ENCODE peak calls at places on chromosome 14, in ten cellular contexts. One of them, this sample, is unnamed.

GRCh38 chr14:63685401-63685800 is 42.5 kb downstream of the SGPP1 start:
- DNase-seq in stomach: no peak
- DNase-seq in K562: no peak
- DNase-seq in prostate gland: no peak
- DNase-seq in spleen: no peak
- DNase-seq in HCT116: no peak
- DNase-seq in breast epithelium: no peak
- DNase-seq in HepG2: no peak
- DNase-seq in endothelial cell of umbilical vein: no peak
- DNase-seq in suprapubic skin: no peak
- DNase-seq in this sample: no peak

GRCh38 chr14:75323571-75323970 is 44.9 kb downstream of the FOS start:
- DNase-seq in breast epithelium: no peak
- DNase-seq in stomach: no peak
- DNase-seq in spleen: no peak
- DNase-seq in HepG2: no peak
- DNase-seq in suprapubic skin: no peak
- DNase-seq in HCT116: no peak
- DNase-seq in K562: no peak
- DNase-seq in prostate gland: no peak
- DNase-seq in endothelial cell of umbilical vein: no peak
- DNase-seq in this sample: no peak

GRCh38 chr14:44163946-44164345 is 343.1 kb downstream of the FSCB start:
- DNase-seq in HepG2: no peak
- DNase-seq in spleen: no peak
- DNase-seq in HCT116: no peak
- DNase-seq in breast epithelium: no peak
- DNase-seq in prostate gland: no peak
- DNase-seq in stomach: no peak
- DNase-seq in K562: no peak
- DNase-seq in suprapubic skin: no peak
- DNase-seq in endothelial cell of umbilical vein: no peak
- DNase-seq in this sample: no peak

GRCh38 chr14:71582705-71583104 is 349.5 kb upstream of the RGS6 start:
- DNase-seq in HepG2: no peak
- DNase-seq in K562: no peak
- DNase-seq in stomach: no peak
- DNase-seq in prostate gland: no peak
- DNase-seq in suprapubic skin: no peak
- DNase-seq in spleen: no peak
- DNase-seq in HCT116: no peak
- DNase-seq in breast epithelium: no peak
- DNase-seq in endothelial cell of umbilical vein: no peak
- DNase-seq in this sample: no peak

GRCh38 chr14:22898302-22898894 is 15.4 kb downstream of the REM2 start:
- DNase-seq in K562: no peak
- DNase-seq in breast epithelium: no peak
- DNase-seq in HCT116: no peak
- DNase-seq in spleen: no peak
- DNase-seq in suprapubic skin: no peak
- DNase-seq in endothelial cell of umbilical vein: no peak
- DNase-seq in prostate gland: no peak
- DNase-seq in stomach: no peak
- DNase-seq in HepG2: no peak
- DNase-seq in this sample: no peak

GRCh38 chr14:36702484-36702883 is 40.8 kb downstream of the PAX9 start:
- DNase-seq in breast epithelium: no peak
- DNase-seq in HCT116: no peak
- DNase-seq in K562: no peak
- DNase-seq in stomach: no peak
- DNase-seq in endothelial cell of umbilical vein: no peak
- DNase-seq in spleen: no peak
- DNase-seq in prostate gland: no peak
- DNase-seq in HepG2: no peak
- DNase-seq in suprapubic skin: no peak
- DNase-seq in this sample: no peak

GRCh38 chr14:30496852-30497251 is 62.1 kb upstream of the G2E3 start:
- DNase-seq in spleen: no peak
- DNase-seq in prostate gland: no peak
- DNase-seq in breast epithelium: no peak
- DNase-seq in endothelial cell of umbilical vein: no peak
- DNase-seq in stomach: no peak
- DNase-seq in suprapubic skin: no peak
- DNase-seq in HCT116: no peak
- DNase-seq in HepG2: no peak
- DNase-seq in K562: no peak
- DNase-seq in this sample: no peak

GRCh38 chr14:59126714-59127436 is 61.6 kb upstream of the DAAM1 start:
- DNase-seq in stomach: no peak
- DNase-seq in K562: peak; percentile 36
- DNase-seq in suprapubic skin: no peak
- DNase-seq in HCT116: peak; percentile 61
- DNase-seq in endothelial cell of umbilical vein: peak; percentile 64
- DNase-seq in breast epithelium: peak; percentile 22
- DNase-seq in HepG2: peak; percentile 61
- DNase-seq in prostate gland: peak; percentile 33
- DNase-seq in spleen: no peak
- DNase-seq in this sample: no peak

GRCh38 chr14:56581041-56581727 is 1.6 kb downstream of the TMEM260 start:
- DNase-seq in HepG2: no peak
- DNase-seq in suprapubic skin: no peak
- DNase-seq in spleen: no peak
- DNase-seq in HCT116: no peak
- DNase-seq in endothelial cell of umbilical vein: no peak
- DNase-seq in stomach: no peak
- DNase-seq in breast epithelium: no peak
- DNase-seq in K562: no peak
- DNase-seq in prostate gland: no peak
- DNase-seq in this sample: no peak

GRCh38 chr14:57275023-57275664 is 6.4 kb downstream of the AP5M1 start:
- DNase-seq in HepG2: no peak
- DNase-seq in endothelial cell of umbilical vein: no peak
- DNase-seq in HCT116: no peak
- DNase-seq in suprapubic skin: no peak
- DNase-seq in stomach: no peak
- DNase-seq in K562: no peak
- DNase-seq in breast epithelium: no peak
- DNase-seq in spleen: no peak
- DNase-seq in prostate gland: no peak
- DNase-seq in this sample: no peak

GRCh38 chr14:64611358-64612020 is 61.7 kb downstream of the PPP1R36 start:
- DNase-seq in endothelial cell of umbilical vein: no peak
- DNase-seq in HCT116: no peak
- DNase-seq in spleen: no peak
- DNase-seq in prostate gland: peak; percentile 71
- DNase-seq in suprapubic skin: no peak
- DNase-seq in HepG2: no peak
- DNase-seq in breast epithelium: no peak
- DNase-seq in stomach: no peak
- DNase-seq in K562: no peak
- DNase-seq in this sample: no peak

GRCh38 chr14:38605193-38606114 is 349.6 kb upstream of the CLEC14A start:
- DNase-seq in spleen: no peak
- DNase-seq in suprapubic skin: no peak
- DNase-seq in stomach: no peak
- DNase-seq in endothelial cell of umbilical vein: peak; percentile 32
- DNase-seq in prostate gland: no peak
- DNase-seq in K562: no peak
- DNase-seq in HCT116: no peak
- DNase-seq in HepG2: peak; percentile 79
- DNase-seq in breast epithelium: no peak
- DNase-seq in this sample: no peak

GRCh38 chr14:52906141-52906601 is 44.7 kb downstream of the FERMT2 start:
- DNase-seq in K562: no peak
- DNase-seq in HepG2: no peak
- DNase-seq in suprapubic skin: no peak
- DNase-seq in spleen: no peak
- DNase-seq in HCT116: peak; percentile 71
- DNase-seq in stomach: no peak
- DNase-seq in breast epithelium: no peak
- DNase-seq in endothelial cell of umbilical vein: peak; percentile 75
- DNase-seq in prostate gland: no peak
- DNase-seq in this sample: no peak

GRCh38 chr14:95307402-95308041 is 12.2 kb downstream of the CLMN start:
- DNase-seq in breast epithelium: peak; percentile 52
- DNase-seq in HCT116: no peak
- DNase-seq in HepG2: no peak
- DNase-seq in suprapubic skin: no peak
- DNase-seq in K562: no peak
- DNase-seq in endothelial cell of umbilical vein: no peak
- DNase-seq in spleen: peak; percentile 42
- DNase-seq in prostate gland: no peak
- DNase-seq in stomach: peak; percentile 52
- DNase-seq in this sample: no peak

GRCh38 chr14:76908834-76909233 is 82.6 kb downstream of the LRRC74A start:
- DNase-seq in stomach: no peak
- DNase-seq in breast epithelium: no peak
- DNase-seq in endothelial cell of umbilical vein: no peak
- DNase-seq in HepG2: no peak
- DNase-seq in prostate gland: no peak
- DNase-seq in K562: no peak
- DNase-seq in suprapubic skin: no peak
- DNase-seq in spleen: peak; percentile 86
- DNase-seq in HCT116: no peak
- DNase-seq in this sample: peak; percentile 31

GRCh38 chr14:42930058-42930457 is 1323.4 kb downstream of the LRFN5 start:
- DNase-seq in prostate gland: no peak
- DNase-seq in breast epithelium: no peak
- DNase-seq in endothelial cell of umbilical vein: no peak
- DNase-seq in K562: no peak
- DNase-seq in HepG2: no peak
- DNase-seq in spleen: peak; percentile 55
- DNase-seq in HCT116: no peak
- DNase-seq in suprapubic skin: no peak
- DNase-seq in stomach: no peak
- DNase-seq in this sample: peak; percentile 9

GRCh38 chr14:69696633-69697557 is 70.0 kb upstream of the SRSF5 start:
- DNase-seq in endothelial cell of umbilical vein: no peak
- DNase-seq in breast epithelium: no peak
- DNase-seq in K562: peak; percentile 64
- DNase-seq in prostate gland: no peak
- DNase-seq in stomach: no peak
- DNase-seq in HCT116: no peak
- DNase-seq in suprapubic skin: no peak
- DNase-seq in HepG2: no peak
- DNase-seq in spleen: no peak
- DNase-seq in this sample: no peak

GRCh38 chr14:26276757-26277156 is 321.1 kb downstream of the NOVA1 start:
- DNase-seq in suprapubic skin: no peak
- DNase-seq in HepG2: no peak
- DNase-seq in K562: no peak
- DNase-seq in stomach: no peak
- DNase-seq in spleen: no peak
- DNase-seq in HCT116: no peak
- DNase-seq in breast epithelium: no peak
- DNase-seq in prostate gland: no peak
- DNase-seq in endothelial cell of umbilical vein: peak; percentile 31
- DNase-seq in this sample: no peak

GRCh38 chr14:100466111-100466856 is 120.9 kb downstream of the BEGAIN start:
- DNase-seq in HCT116: no peak
- DNase-seq in spleen: no peak
- DNase-seq in stomach: no peak
- DNase-seq in suprapubic skin: no peak
- DNase-seq in K562: no peak
- DNase-seq in prostate gland: no peak
- DNase-seq in breast epithelium: no peak
- DNase-seq in endothelial cell of umbilical vein: no peak
- DNase-seq in HepG2: no peak
- DNase-seq in this sample: no peak
- TF ChIP-seq CTCF in HCT116: no peak
- TF ChIP-seq CTCF in spleen: no peak
- TF ChIP-seq CTCF in stomach: no peak
- TF ChIP-seq CTCF in suprapubic skin: no peak
- TF ChIP-seq CTCF in K562: no peak
- TF ChIP-seq CTCF in prostate gland: no peak
- TF ChIP-seq CTCF in breast epithelium: no peak
- TF ChIP-seq CTCF in endothelial cell of umbilical vein: no peak
- TF ChIP-seq CTCF in HepG2: no peak
- TF ChIP-seq CTCF in this sample: no peak

GRCh38 chr14:103207404-103208072 is 84.3 kb downstream of the TNFAIP2 start:
- DNase-seq in HepG2: no peak
- DNase-seq in prostate gland: no peak
- DNase-seq in stomach: peak; percentile 39
- DNase-seq in suprapubic skin: peak; percentile 73
- DNase-seq in K562: no peak
- DNase-seq in spleen: no peak
- DNase-seq in endothelial cell of umbilical vein: no peak
- DNase-seq in breast epithelium: no peak
- DNase-seq in HCT116: no peak
- DNase-seq in this sample: no peak
- TF ChIP-seq POLR2AphosphoS5 in HepG2: no peak
- TF ChIP-seq POLR2AphosphoS5 in prostate gland: no peak
- TF ChIP-seq POLR2AphosphoS5 in stomach: peak; percentile 8
- TF ChIP-seq POLR2AphosphoS5 in suprapubic skin: no peak
- TF ChIP-seq POLR2AphosphoS5 in K562: no peak
- TF ChIP-seq POLR2AphosphoS5 in spleen: peak; percentile 23
- TF ChIP-seq POLR2AphosphoS5 in endothelial cell of umbilical vein: no peak
- TF ChIP-seq POLR2AphosphoS5 in breast epithelium: peak; percentile 8
- TF ChIP-seq POLR2AphosphoS5 in HCT116: no peak
- TF ChIP-seq POLR2AphosphoS5 in this sample: no peak

GRCh38 chr14:21024668-21025373 is at the start of gene NDRG2:
- DNase-seq in HepG2: peak; percentile 84
- DNase-seq in prostate gland: peak; percentile 84
- DNase-seq in breast epithelium: peak; percentile 84
- DNase-seq in spleen: peak; percentile 94
- DNase-seq in K562: peak; percentile 92
- DNase-seq in suprapubic skin: peak; percentile 86
- DNase-seq in HCT116: no peak
- DNase-seq in stomach: peak; percentile 90
- DNase-seq in endothelial cell of umbilical vein: no peak
- DNase-seq in this sample: peak; percentile 90
- TF ChIP-seq POLR2A in HepG2: peak; percentile 80
- TF ChIP-seq POLR2A in prostate gland: peak; percentile 82
- TF ChIP-seq POLR2A in breast epithelium: peak; percentile 47
- TF ChIP-seq POLR2A in spleen: no peak
- TF ChIP-seq POLR2A in K562: peak; percentile 65
- TF ChIP-seq POLR2A in suprapubic skin: no peak
- TF ChIP-seq POLR2A in HCT116: no peak
- TF ChIP-seq POLR2A in stomach: no peak
- TF ChIP-seq POLR2A in endothelial cell of umbilical vein: no peak
- TF ChIP-seq POLR2A in this sample: peak; percentile 67

DNA sequence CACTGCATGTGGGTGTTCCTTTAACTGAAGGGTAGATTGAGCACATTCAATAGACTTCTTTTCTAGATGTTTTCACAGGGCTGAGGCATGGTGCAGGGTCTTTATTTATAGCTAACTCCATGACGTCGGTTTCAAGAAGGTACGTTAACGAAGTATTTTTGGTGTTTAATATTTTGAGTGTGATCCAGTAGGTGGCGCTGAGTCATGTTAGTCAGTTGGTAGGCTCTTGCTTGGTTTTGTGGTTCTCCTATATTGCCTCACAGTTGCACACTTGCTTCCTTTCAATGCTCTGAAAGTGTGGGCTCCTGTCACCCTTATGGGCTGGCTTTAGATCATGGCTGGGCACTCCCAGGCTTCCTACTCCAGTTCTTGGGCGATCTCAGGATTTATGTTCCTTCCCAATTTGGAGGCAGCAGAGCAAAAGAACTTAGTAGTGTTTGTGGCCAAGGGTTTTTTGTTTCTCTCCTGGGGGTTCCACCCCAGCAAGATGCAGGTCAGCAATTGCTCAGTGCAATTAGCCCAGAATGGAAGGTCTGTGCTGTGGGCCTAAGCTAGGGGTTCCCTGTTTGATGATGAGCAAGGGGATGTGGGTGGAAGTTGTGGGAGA is 471.6 kb upstream of the FOXG1 start:
- DNase-seq in stomach: no peak
- DNase-seq in spleen: no peak
- DNase-seq in suprapubic skin: no peak
- DNase-seq in HCT116: no peak
- DNase-seq in HepG2: peak; percentile 27
- DNase-seq in prostate gland: no peak
- DNase-seq in endothelial cell of umbilical vein: peak; percentile 33
- DNase-seq in breast epithelium: no peak
- DNase-seq in K562: no peak
- DNase-seq in this sample: no peak
- TF ChIP-seq CTCF in stomach: no peak
- TF ChIP-seq CTCF in spleen: no peak
- TF ChIP-seq CTCF in suprapubic skin: no peak
- TF ChIP-seq CTCF in HCT116: no peak
- TF ChIP-seq CTCF in HepG2: peak; percentile 33
- TF ChIP-seq CTCF in prostate gland: no peak
- TF ChIP-seq CTCF in endothelial cell of umbilical vein: peak; percentile 38
- TF ChIP-seq CTCF in breast epithelium: no peak
- TF ChIP-seq CTCF in K562: no peak
- TF ChIP-seq CTCF in this sample: peak; percentile 13

This sample was measured in transverse colon.